ENCODE peak calls at places on chromosomes 5 and 9, in ten cellular contexts. One of them, this sample, is unnamed.

GRCh38 chr5:81924467-81924866 is 47.4 kb upstream of the ATG10 start:
- DNase-seq in AG04450: no peak
- DNase-seq in head of caudate nucleus: peak; percentile 32
- DNase-seq in kidney: no peak
- DNase-seq in upper lobe of left lung: no peak
- DNase-seq in HT-29: no peak
- DNase-seq in neural crest cell: no peak
- DNase-seq in OCI-M1: no peak
- DNase-seq in HT1080: no peak
- DNase-seq in lung microvascular endothelial cell: no peak
- DNase-seq in this sample: no peak

GRCh38 chr5:129820-130219 is 37.9 kb downstream of the PLEKHG4B start:
- DNase-seq in neural crest cell: no peak
- DNase-seq in lung microvascular endothelial cell: no peak
- DNase-seq in OCI-M1: no peak
- DNase-seq in head of caudate nucleus: no peak
- DNase-seq in AG04450: peak; percentile 60
- DNase-seq in upper lobe of left lung: no peak
- DNase-seq in HT1080: no peak
- DNase-seq in HT-29: no peak
- DNase-seq in kidney: no peak
- DNase-seq in this sample: no peak

GRCh38 chr5:64766105-64766504 is 2.4 kb downstream of the SREK1IP1 start:
- DNase-seq in lung microvascular endothelial cell: no peak
- DNase-seq in OCI-M1: peak; percentile 7
- DNase-seq in HT-29: no peak
- DNase-seq in HT1080: peak; percentile 22
- DNase-seq in neural crest cell: no peak
- DNase-seq in upper lobe of left lung: no peak
- DNase-seq in AG04450: no peak
- DNase-seq in kidney: no peak
- DNase-seq in head of caudate nucleus: no peak
- DNase-seq in this sample: no peak

GRCh38 chr5:164741376-164741775 is 1236.0 kb downstream of the MAT2B start:
- DNase-seq in neural crest cell: no peak
- DNase-seq in upper lobe of left lung: no peak
- DNase-seq in head of caudate nucleus: no peak
- DNase-seq in HT-29: no peak
- DNase-seq in lung microvascular endothelial cell: no peak
- DNase-seq in OCI-M1: peak; percentile 16
- DNase-seq in AG04450: no peak
- DNase-seq in kidney: no peak
- DNase-seq in HT1080: peak; percentile 2
- DNase-seq in this sample: no peak

GRCh38 chr5:43044181-43044914 is 4.2 kb upstream of the ANXA2R start:
- DNase-seq in HT-29: peak; percentile 49
- DNase-seq in upper lobe of left lung: peak; percentile 47
- DNase-seq in lung microvascular endothelial cell: peak; percentile 62
- DNase-seq in HT1080: no peak
- DNase-seq in OCI-M1: no peak
- DNase-seq in AG04450: no peak
- DNase-seq in head of caudate nucleus: no peak
- DNase-seq in neural crest cell: no peak
- DNase-seq in kidney: no peak
- DNase-seq in this sample: peak; percentile 89

GRCh38 chr5:119355636-119356383 is at the start of gene TNFAIP8:
- DNase-seq in neural crest cell: peak; percentile 15
- DNase-seq in lung microvascular endothelial cell: peak; percentile 51
- DNase-seq in HT-29: peak; percentile 72
- DNase-seq in upper lobe of left lung: peak; percentile 92
- DNase-seq in OCI-M1: no peak
- DNase-seq in head of caudate nucleus: peak; percentile 11
- DNase-seq in AG04450: no peak
- DNase-seq in kidney: peak; percentile 88
- DNase-seq in HT1080: peak; percentile 18
- DNase-seq in this sample: peak; percentile 59

GRCh38 chr9:91786132-91786896 is 163.7 kb downstream of the ROR2 start:
- DNase-seq in HT1080: no peak
- DNase-seq in OCI-M1: no peak
- DNase-seq in head of caudate nucleus: no peak
- DNase-seq in AG04450: no peak
- DNase-seq in upper lobe of left lung: no peak
- DNase-seq in kidney: no peak
- DNase-seq in HT-29: no peak
- DNase-seq in neural crest cell: no peak
- DNase-seq in lung microvascular endothelial cell: no peak
- DNase-seq in this sample: no peak

GRCh38 chr5:139181835-139182452 is 16.2 kb downstream of the SIL1 start:
- DNase-seq in HT-29: no peak
- DNase-seq in HT1080: peak; percentile 76
- DNase-seq in neural crest cell: peak; percentile 32
- DNase-seq in lung microvascular endothelial cell: peak; percentile 20
- DNase-seq in AG04450: no peak
- DNase-seq in OCI-M1: no peak
- DNase-seq in head of caudate nucleus: no peak
- DNase-seq in upper lobe of left lung: no peak
- DNase-seq in kidney: no peak
- DNase-seq in this sample: no peak

GRCh38 chr5:37755581-37755980 is 84.3 kb downstream of the GDNF start:
- DNase-seq in HT-29: no peak
- DNase-seq in head of caudate nucleus: no peak
- DNase-seq in AG04450: no peak
- DNase-seq in kidney: no peak
- DNase-seq in HT1080: no peak
- DNase-seq in neural crest cell: no peak
- DNase-seq in upper lobe of left lung: no peak
- DNase-seq in lung microvascular endothelial cell: no peak
- DNase-seq in OCI-M1: no peak
- DNase-seq in this sample: no peak

GRCh38 chr5:130198927-130199326 is 294.7 kb downstream of the CHSY3 start:
- DNase-seq in head of caudate nucleus: no peak
- DNase-seq in kidney: no peak
- DNase-seq in upper lobe of left lung: no peak
- DNase-seq in OCI-M1: peak; percentile 53
- DNase-seq in AG04450: peak; percentile 1
- DNase-seq in lung microvascular endothelial cell: peak; percentile 4
- DNase-seq in HT-29: peak; percentile 65
- DNase-seq in neural crest cell: no peak
- DNase-seq in HT1080: peak; percentile 35
- DNase-seq in this sample: peak; percentile 27

GRCh38 chr5:1291611-1292080 is 3.2 kb downstream of the TERT start:
- DNase-seq in OCI-M1: no peak
- DNase-seq in kidney: peak; percentile 54
- DNase-seq in HT-29: no peak
- DNase-seq in head of caudate nucleus: no peak
- DNase-seq in AG04450: no peak
- DNase-seq in HT1080: no peak
- DNase-seq in neural crest cell: no peak
- DNase-seq in upper lobe of left lung: no peak
- DNase-seq in lung microvascular endothelial cell: no peak
- DNase-seq in this sample: no peak

GRCh38 chr5:91159647-91160046 is 223.5 kb downstream of the ARRDC3 start:
- DNase-seq in head of caudate nucleus: no peak
- DNase-seq in upper lobe of left lung: no peak
- DNase-seq in AG04450: no peak
- DNase-seq in kidney: no peak
- DNase-seq in HT1080: no peak
- DNase-seq in HT-29: no peak
- DNase-seq in neural crest cell: no peak
- DNase-seq in OCI-M1: no peak
- DNase-seq in lung microvascular endothelial cell: no peak
- DNase-seq in this sample: no peak

GRCh38 chr9:108377382-108377781 is 478.4 kb downstream of the ACTL7B start:
- DNase-seq in AG04450: no peak
- DNase-seq in lung microvascular endothelial cell: no peak
- DNase-seq in HT-29: no peak
- DNase-seq in upper lobe of left lung: no peak
- DNase-seq in HT1080: no peak
- DNase-seq in head of caudate nucleus: no peak
- DNase-seq in kidney: no peak
- DNase-seq in neural crest cell: no peak
- DNase-seq in OCI-M1: no peak
- DNase-seq in this sample: no peak

This sample was measured in endothelial cell of umbilical vein.